ENCODE peak calls at places on chromosomes 12 and 14, in four cellular contexts. E is stimulated activated CD4-positive, alpha-beta T cell treated with anti-CD3 and anti-CD28 coated beads, Interleukin-4, amount 100 ng/mL, for 4 hours; L is bronchial epithelial cell; K is head of caudate nucleus. M is an unnamed sample.

GRCh38 chr12:47672068-47672467 is 33.8 kb downstream of the RPAP3 start:
- DNase-seq in E (no peak), L (no peak), K (no peak), M (no peak)

GRCh38 chr14:62420853-62421252 is 624.4 kb downstream of the KCNH5 start:
- DNase-seq in E (no peak), L (no peak), K (no peak), M (no peak)

GRCh38 chr12:130764475-130765185 is 48.5 kb upstream of the RIMBP2 start:
- DNase-seq in E (no peak), L (peak; percentile 25), K (no peak), M (peak; percentile 21)

GRCh38 chr14:106883218-106883692 is 1356.9 kb downstream of the TMEM121 start:
- DNase-seq in E (peak; percentile 16), L (no peak), K (no peak), M (peak; percentile 37)

GRCh38 chr12:54879579-54879978 is 25.3 kb downstream of the MUCL1 start:
- DNase-seq in E (no peak), L (peak; percentile 37), K (no peak), M (no peak)

GRCh38 chr12:67855103-67855502 is 134.1 kb upstream of the IFNG-AS1 start:
- DNase-seq in E (no peak), L (no peak), K (no peak), M (no peak)

GRCh38 chr14:75805646-75806045 is 144.6 kb downstream of the TTLL5 start:
- DNase-seq in E (no peak), L (no peak), K (no peak), M (no peak)

GRCh38 chr12:131915000-131915689 is 13.9 kb upstream of the PUS1 start:
- DNase-seq in E (no peak), L (no peak), K (no peak), M (no peak)

GRCh38 chr14:105139212-105139825 is 29.3 kb downstream of the JAG2 start:
- DNase-seq in E (no peak), L (no peak), K (no peak), M (no peak)

GRCh38 chr12:59041241-59042121 is 121.2 kb upstream of the LRIG3 start:
- DNase-seq in E (no peak), L (peak; percentile 99), K (no peak), M (peak; percentile 51)

GRCh38 chr14:42140831-42141279 is 534.2 kb downstream of the LRFN5 start:
- DNase-seq in E (no peak), L (peak; percentile 96), K (no peak), M (no peak)